ENCODE peak calls at places on chromosome 13, in four cellular contexts. C, I, N and V are unnamed samples. For H3K4me1 and H3K27me3, the result is how much of the 10 kb centered on the place peaks cover.

GRCh38 chr13:35720690-35721554 is 244.4 kb upstream of the MAB21L1 start:
- DNase-seq in N (no peak), C (peak), I (peak), V (peak)

GRCh38 chr13:31005066-31005465 is 72.6 kb downstream of the TEX26 start:
- DNase-seq in I (no peak), C (no peak), N (no peak), V (no peak)

GRCh38 chr13:99273128-99273527 is 14.9 kb upstream of the GPR18 start:
- DNase-seq in N (no peak), I (no peak), C (no peak), V (no peak)

GRCh38 chr13:112714772-112715569 is 25.1 kb downstream of the ATP11A start:
- DNase-seq in C (peak), N (peak), I (no peak), V (peak)

GRCh38 chr13:45527699-45528462 is 63.1 kb downstream of the COG3 start:
- DNase-seq in I (no peak), C (no peak), N (no peak), V (no peak)

GRCh38 chr13:92842145-92842544 is 384.5 kb upstream of the GPC6 start:
- DNase-seq in C (no peak), N (no peak), I (no peak), V (no peak)

GRCh38 chr13:66033924-66034323 is 1196.2 kb downstream of the PCDH9 start:
- DNase-seq in I (no peak), N (no peak), C (no peak), V (no peak)

GRCh38 chr13:114009590-114010400 is 35.9 kb upstream of the C13orf46 start:
- DNase-seq in C (peak), I (peak), N (peak), V (peak)

GRCh38 chr13:108185218-108185617 is 30.1 kb downstream of the LIG4 start:
- DNase-seq in C (no peak), I (no peak), N (no peak), V (no peak)

GRCh38 chr13:42893346-42893745 is 98.7 kb downstream of the EPSTI1 start:
- DNase-seq in I (no peak), N (no peak), C (no peak), V (no peak)

GRCh38 chr13:95352486-95352885 is 51.2 kb upstream of the ABCC4 start:
- DNase-seq in N (no peak), I (no peak), C (no peak), V (no peak)

GRCh38 chr13:113064534-113065405 is 40.8 kb upstream of the F7 start:
- DNase-seq in I (no peak), C (peak), N (no peak), V (peak)

GRCh38 chr13:76161143-76161542 is 525.0 kb downstream of the LMO7 start:
- DNase-seq in N (no peak), C (no peak), I (no peak), V (no peak)

GRCh38 chr13:45827318-45827717 is 24.2 kb downstream of the SIAH3 start:
- DNase-seq in C (no peak), I (no peak), N (no peak), V (no peak)

GRCh38 chr13:20465218-20465879 is 60.3 kb downstream of the CRYL1 start:
- DNase-seq in I (no peak), C (no peak), N (no peak), V (no peak)

GRCh38 chr13:58202099-58202498 is 570.6 kb downstream of the PCDH17 start:
- DNase-seq in I (no peak), N (no peak), C (no peak), V (no peak)

GRCh38 chr13:36163809-36164308 is 32.7 kb upstream of the DCLK1 start:
- DNase-seq in N (peak), I (peak), C (peak), V (peak)

GRCh38 chr13:73248711-73249580 is 190.1 kb downstream of the KLF5 start:
- DNase-seq in I (no peak), N (no peak), C (no peak), V (no peak)

GRCh38 chr13:89827552-89827951 is 1519.9 kb upstream of the MIR17HG start:
- DNase-seq in C (no peak), N (no peak), I (no peak), V (no peak)

GRCh38 chr13:44302948-44303575 is 70.6 kb upstream of the SERP2 start:
- DNase-seq in I (no peak), C (no peak), N (no peak), V (no peak)

GRCh38 chr13:52846567-52847321 is 1.7 kb downstream of the PCDH8 start:
- DNase-seq in C (peak), I (peak), N (no peak), V (peak)

GRCh38 chr13:98947925-98948324 is 29.9 kb downstream of the DOCK9 start:
- DNase-seq in N (no peak), C (no peak), I (no peak), V (no peak)

GRCh38 chr13:36549771-36550170 is 117.5 kb downstream of the CCNA1 start:
- DNase-seq in I (no peak), C (no peak), N (no peak), V (no peak)

GRCh38 chr13:35164324-35164932 is 222.4 kb downstream of the NBEA start:
- DNase-seq in C (no peak), N (no peak), I (no peak), V (no peak)

GRCh38 chr13:51825165-51825592 is 19.8 kb downstream of the TMEM272 start:
- DNase-seq in I (no peak), N (no peak), C (no peak), V (no peak)

GRCh38 chr13:51822106-51822840 is 18.3 kb upstream of the DHRS12 start:
- DNase-seq in I (no peak), C (no peak), N (no peak), V (no peak)

GRCh38 chr13:51823351-51823750 is 19.4 kb upstream of the DHRS12 start:
- DNase-seq in I (no peak), N (no peak), C (no peak), V (no peak)

GRCh38 chr13:51825681-51826254 is 19.2 kb downstream of the TMEM272 start:
- DNase-seq in N (no peak), C (no peak), I (no peak), V (no peak)

GRCh38 chr13:51823861-51824260 is 19.9 kb upstream of the DHRS12 start:
- DNase-seq in C (no peak), N (no peak), I (no peak), V (no peak)
- H3K4me1 ChIP-seq in C (under half), N (under half), I (under half), V (under half)

DNA sequence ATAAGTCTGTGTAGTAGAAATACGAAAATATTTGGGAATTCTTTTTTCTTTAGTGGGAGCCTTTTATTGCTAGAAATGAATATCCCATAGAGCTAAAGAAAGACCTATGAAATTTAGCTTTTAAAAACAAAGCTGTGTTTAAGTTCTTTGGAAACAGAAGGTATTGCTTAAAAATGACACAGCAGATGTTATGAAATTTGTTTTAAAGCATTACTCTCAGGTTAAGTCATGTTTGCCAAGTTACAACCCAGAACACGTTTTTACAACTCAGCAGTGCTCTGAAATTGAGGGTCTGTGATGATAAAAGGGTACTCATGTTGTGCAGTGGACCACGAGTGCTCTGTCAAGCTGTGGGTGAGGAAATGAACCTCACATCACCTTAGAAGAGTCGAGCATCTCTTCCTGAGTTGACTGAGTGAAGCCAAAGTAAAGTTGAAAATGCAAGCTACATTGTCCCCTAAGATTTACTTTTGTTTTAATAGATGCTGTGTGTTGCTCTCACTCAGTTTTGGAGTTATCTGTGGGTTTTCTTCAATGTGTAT is 161.1 kb downstream of the SHISA2 start:
- DNase-seq in N (no peak), I (no peak), C (no peak), V (no peak)
- H3K4me3 ChIP-seq in N (no peak), I (no peak), C (no peak), V (no peak)

GRCh38 chr13:27969866-27970229 is 733 bp upstream of the CDX2 start:
- DNase-seq in N (no peak), I (no peak), C (no peak), V (no peak)
- H3K27me3 ChIP-seq in N (under half), I (half or more), C (under half), V (under half)

GRCh38 chr13:33109801-33110200 is 93.6 kb downstream of the KL start:
- DNase-seq in I (no peak), N (no peak), C (no peak), V (no peak)
- H3K4me1 ChIP-seq in I (half or more), N (under half), C (under half), V (under half)

GRCh38 chr13:97221989-97222700 is at the start of gene MBNL2:
- DNase-seq in I (peak), N (peak), C (peak), V (peak)

GRCh38 chr13:97220151-97220900 is 1.8 kb upstream of the MBNL2 start:
- DNase-seq in C (no peak), I (no peak), N (no peak), V (no peak)

GRCh38 chr13:97222934-97223710 is 989 bp downstream of the MBNL2 start:
- DNase-seq in C (no peak), N (no peak), I (no peak), V (no peak)

GRCh38 chr13:97221046-97221445 is 1.1 kb upstream of the MBNL2 start:
- DNase-seq in N (no peak), C (no peak), I (no peak), V (no peak)

GRCh38 chr13:97221491-97221890 is 642 bp upstream of the MBNL2 start:
- DNase-seq in I (no peak), N (no peak), C (no peak), V (no peak)
- H3K4me3 ChIP-seq in I (peak), N (peak), C (peak), V (peak)

GRCh38 chr13:111117289-111117688 is 2.2 kb downstream of the ARHGEF7 start:
- DNase-seq in N (no peak), I (no peak), C (no peak), V (no peak)
- H3K27me3 ChIP-seq in N (under half), I (under half), C (under half), V (under half)

DNA sequence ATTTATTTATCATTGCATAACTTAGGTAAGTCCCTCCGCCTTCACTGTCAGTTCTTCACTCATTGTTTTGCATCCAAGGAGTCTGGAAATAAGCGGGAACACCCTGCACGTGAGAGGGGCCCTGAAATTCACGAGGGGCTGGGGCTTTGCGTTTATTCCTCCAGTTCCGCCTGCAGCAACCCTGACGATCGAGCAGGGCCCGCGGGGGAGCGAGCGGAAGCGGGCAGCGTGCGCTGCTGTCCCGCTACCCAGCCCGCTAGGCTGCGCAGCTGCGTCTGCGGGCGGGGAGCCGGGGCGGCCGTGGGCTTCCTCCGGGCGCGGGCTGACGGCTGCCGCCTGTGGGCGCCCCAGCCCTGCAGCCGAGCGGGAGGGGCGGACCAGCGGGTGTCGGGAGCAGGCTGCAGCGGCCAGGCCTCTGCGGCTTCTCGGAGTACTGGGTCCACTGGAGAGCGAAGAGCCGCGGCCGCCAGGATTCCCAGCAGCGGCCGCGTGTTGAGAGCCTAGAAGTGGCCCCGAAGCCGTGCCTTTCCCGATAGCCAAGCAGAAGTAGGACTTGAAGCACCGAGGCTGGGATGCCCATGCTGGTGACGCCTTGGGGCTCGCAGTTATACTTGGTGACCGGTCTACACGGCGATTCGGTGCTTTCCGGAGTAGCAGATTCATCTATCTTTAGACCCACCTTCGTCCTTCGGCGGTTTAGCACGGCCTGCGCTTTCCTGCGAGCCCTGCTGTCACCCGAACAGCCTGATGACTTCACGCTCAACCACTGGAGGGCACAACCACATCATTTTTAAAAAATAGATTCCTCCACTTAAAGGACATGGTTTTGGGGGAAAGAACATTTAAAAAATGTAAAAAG is 32.9 kb upstream of the SACS start:
- DNase-seq in I (peak), C (peak), N (peak), V (peak)
- H3K4me1 ChIP-seq in I (under half), C (under half), N (under half), V (under half)

GRCh38 chr13:80256352-80256932 is 84.5 kb downstream of the SPRY2 start:
- DNase-seq in I (no peak), C (no peak), N (no peak), V (no peak)
- H3K4me3 ChIP-seq in I (no peak), C (no peak), N (no peak), V (no peak)